ENCODE peak calls at places on chromosomes 7 and 10, in eight cellular contexts. J is activated B cell treated with CpG ODN at 0.5 μM for 24 hours; L is AG10803; F is Caco-2; H is astrocyte; U is stimulated activated CD4-positive, alpha-beta T cell treated with anti-CD3 and anti-CD28 coated beads, Interleukin-15, amount 100 ng/mL, for 1 hour; W is astrocyte of the spinal cord; V is endothelial cell. E is an unnamed sample.

GRCh38 chr10:113961261-113961938 is 82.3 kb upstream of the ADRB1 start:
- DNase-seq in J (no peak), L (no peak), F (no peak), H (no peak), U (peak), W (no peak), V (no peak), E (peak)

GRCh38 chr7:87032604-87033003 is 26.9 kb downstream of the ELAPOR2 start:
- DNase-seq in J (no peak), L (no peak), F (no peak), H (no peak), U (no peak), W (no peak), V (no peak), E (no peak)

GRCh38 chr10:102175415-102175814 is 23.2 kb downstream of the NOLC1 start:
- DNase-seq in J (no peak), L (peak), F (no peak), H (peak), U (no peak), W (peak), V (no peak), E (no peak)

GRCh38 chr10:114885430-114885829 is 52.6 kb upstream of the TRUB1 start:
- DNase-seq in J (no peak), L (no peak), F (no peak), H (no peak), U (no peak), W (no peak), V (no peak), E (no peak)

GRCh38 chr7:159117366-159118219 is 27.1 kb downstream of the VIPR2 start:
- DNase-seq in J (no peak), L (no peak), F (peak), H (no peak), U (no peak), W (no peak), V (no peak), E (no peak)

GRCh38 chr7:17058568-17058967 is 176.8 kb upstream of the AGR3 start:
- DNase-seq in J (no peak), L (peak), F (no peak), H (peak), U (no peak), W (peak), V (no peak), E (no peak)

GRCh38 chr7:99505324-99505662 is 831 bp downstream of the ZKSCAN5 start:
- DNase-seq in J (no peak), L (peak), F (no peak), H (no peak), U (no peak), W (no peak), V (no peak), E (no peak)

GRCh38 chr7:13551503-13551902 is 438.0 kb downstream of the ETV1 start:
- DNase-seq in J (no peak), L (no peak), F (no peak), H (peak), U (no peak), W (peak), V (no peak), E (no peak)

GRCh38 chr10:104330168-104331117 is 7.8 kb downstream of the ITPRIP start:
- DNase-seq in J (no peak), L (peak), F (no peak), H (peak), U (no peak), W (peak), V (no peak), E (no peak)

GRCh38 chr10:102796407-102797176 is 40.6 kb downstream of the CYP17A1 start:
- DNase-seq in J (peak), L (peak), F (no peak), H (peak), U (peak), W (peak), V (no peak), E (peak)

GRCh38 chr7:27098493-27099223 is 2.9 kb upstream of the HOXA1 start:
- DNase-seq in J (no peak), L (peak), F (no peak), H (peak), U (no peak), W (peak), V (no peak), E (no peak)

GRCh38 chr7:58087536-58088190 is 637.7 kb downstream of the ZNF716 start:
- DNase-seq in J (no peak), L (no peak), F (no peak), H (no peak), U (no peak), W (no peak), V (no peak), E (no peak)